ENCODE peak calls at places on chromosomes 7 and 10, in seven cellular contexts. V is iPS DF 6.9, C is Panc1, G is lower leg skin, Q is endodermal cell, W is transverse colon, U is PC-9. K is an unnamed sample.

GRCh38 chr7:73778801-73779389 is 8.8 kb upstream of the CLDN3 start:
- DNase-seq in V (no peak), C (no peak), G (no peak), Q (no peak), W (no peak), U (no peak), K (no peak)

GRCh38 chr7:132782777-132783633 is 206.7 kb upstream of the PLXNA4 start:
- DNase-seq in V (no peak), C (no peak), G (no peak), Q (no peak), W (no peak), U (no peak), K (no peak)

GRCh38 chr10:3104251-3104918 is 37.0 kb downstream of the PFKP start:
- DNase-seq in V (no peak), C (no peak), G (no peak), Q (no peak), W (no peak), U (no peak), K (no peak)

GRCh38 chr10:62093863-62094291 is 174.8 kb downstream of the RTKN2 start:
- DNase-seq in V (no peak), C (no peak), G (no peak), Q (no peak), W (no peak), U (peak), K (no peak)

GRCh38 chr10:123633106-123633505 is 33.0 kb upstream of the GPR26 start:
- DNase-seq in V (no peak), C (no peak), G (no peak), Q (peak), W (no peak), U (no peak), K (no peak)

GRCh38 chr10:27496137-27496536 is 8.0 kb upstream of the RAB18 start:
- DNase-seq in V (no peak), C (no peak), G (no peak), Q (no peak), W (no peak), U (no peak), K (no peak)

GRCh38 chr7:140982508-140982907 is 32.2 kb downstream of the MRPS33 start:
- DNase-seq in V (no peak), C (no peak), G (no peak), Q (no peak), W (no peak), U (no peak), K (no peak)

GRCh38 chr7:105643384-105643783 is 62.1 kb upstream of the EFCAB10 start:
- DNase-seq in V (no peak), C (no peak), G (no peak), Q (peak), W (no peak), U (no peak), K (no peak)

GRCh38 chr7:155896531-155897263 is 84.4 kb upstream of the SHH start:
- DNase-seq in V (no peak), C (no peak), G (no peak), Q (no peak), W (no peak), U (no peak), K (no peak)

GRCh38 chr10:26380815-26381214 is 57.3 kb upstream of the APBB1IP start:
- DNase-seq in V (no peak), C (no peak), G (no peak), Q (no peak), W (no peak), U (no peak), K (no peak)

GRCh38 chr7:106535234-106536026 is 125.5 kb downstream of the CCDC71L start:
- DNase-seq in V (no peak), C (no peak), G (no peak), Q (no peak), W (no peak), U (no peak), K (no peak)

GRCh38 chr7:75962607-75963382 is 31.6 kb downstream of the TMEM120A start:
- DNase-seq in V (no peak), C (no peak), G (no peak), Q (no peak), W (no peak), U (no peak), K (no peak)

GRCh38 chr10:132103116-132103910 is 37.6 kb downstream of the JAKMIP3 start:
- DNase-seq in V (no peak), C (no peak), G (no peak), Q (peak), W (no peak), U (no peak), K (no peak)

GRCh38 chr7:106538638-106539037 is 122.3 kb downstream of the CCDC71L start:
- DNase-seq in V (no peak), C (no peak), G (no peak), Q (no peak), W (no peak), U (no peak), K (no peak)

GRCh38 chr10:22316286-22317120 is at the start of gene COMMD3:
- DNase-seq in V (no peak), C (no peak), G (peak), Q (peak), W (peak), U (peak), K (peak)

GRCh38 chr10:110547139-110547761 is 20.2 kb upstream of the SMC3 start:
- DNase-seq in V (no peak), C (no peak), G (no peak), Q (no peak), W (no peak), U (no peak), K (no peak)

GRCh38 chr10:90418869-90419652 is 438.8 kb downstream of the HTR7 start:
- DNase-seq in V (no peak), C (peak), G (no peak), Q (no peak), W (no peak), U (peak), K (no peak)

GRCh38 chr10:100728928-100729876 is 16.2 kb upstream of the PAX2 start:
- DNase-seq in V (no peak), C (no peak), G (no peak), Q (peak), W (no peak), U (no peak), K (no peak)

GRCh38 chr7:113483657-113484056 is 365.3 kb upstream of the SMIM30 start:
- DNase-seq in V (no peak), C (no peak), G (no peak), Q (no peak), W (no peak), U (no peak), K (no peak)

GRCh38 chr7:91264924-91265681 is 870 bp downstream of the FZD1 start:
- DNase-seq in V (no peak), C (no peak), G (peak), Q (peak), W (peak), U (peak), K (peak)

GRCh38 chr7:108525327-108525984 is 479 bp downstream of the PNPLA8 start:
- DNase-seq in V (peak), C (peak), G (no peak), Q (peak), W (no peak), U (no peak), K (peak)

GRCh38 chr10:106612381-106612780 is 552.1 kb downstream of the SORCS1 start:
- DNase-seq in V (no peak), C (no peak), G (no peak), Q (no peak), W (no peak), U (no peak), K (no peak)

GRCh38 chr10:124532106-124532641 is 70.6 kb downstream of the LHPP start:
- DNase-seq in V (peak), C (no peak), G (no peak), Q (peak), W (peak), U (peak), K (no peak)

GRCh38 chr10:129525408-129525807 is 58.4 kb downstream of the MGMT start:
- DNase-seq in V (no peak), C (no peak), G (no peak), Q (no peak), W (no peak), U (no peak), K (no peak)

GRCh38 chr7:57250801-57251200 is 118.6 kb upstream of the ZNF479 start:
- DNase-seq in V (no peak), C (no peak), G (no peak), Q (no peak), W (no peak), U (no peak), K (no peak)

GRCh38 chr7:77348371-77348813 is 67.8 kb downstream of the GSAP start:
- DNase-seq in V (no peak), C (no peak), G (no peak), Q (peak), W (no peak), U (no peak), K (no peak)

GRCh38 chr10:121418126-121418777 is 180.0 kb downstream of the FGFR2 start:
- DNase-seq in V (no peak), C (peak), G (no peak), Q (no peak), W (no peak), U (no peak), K (no peak)
- H3K4me3 ChIP-seq in V (no peak), C (no peak), G (no peak), Q (no peak), W (no peak), U (no peak), K (no peak)

GRCh38 chr10:112953760-112954159 is 3.7 kb downstream of the TCF7L2 start:
- DNase-seq in V (no peak), C (no peak), G (no peak), Q (no peak), W (no peak), U (no peak), K (no peak)

GRCh38 chr10:112957589-112958202 is 7.6 kb downstream of the TCF7L2 start:
- DNase-seq in V (no peak), C (no peak), G (no peak), Q (peak), W (no peak), U (no peak), K (no peak)

GRCh38 chr10:112954974-112955735 is 5.1 kb downstream of the TCF7L2 start:
- DNase-seq in V (no peak), C (no peak), G (no peak), Q (peak), W (no peak), U (no peak), K (no peak)

GRCh38 chr10:112956631-112957350 is 6.7 kb downstream of the TCF7L2 start:
- DNase-seq in V (no peak), C (no peak), G (no peak), Q (no peak), W (peak), U (no peak), K (no peak)

DNA sequence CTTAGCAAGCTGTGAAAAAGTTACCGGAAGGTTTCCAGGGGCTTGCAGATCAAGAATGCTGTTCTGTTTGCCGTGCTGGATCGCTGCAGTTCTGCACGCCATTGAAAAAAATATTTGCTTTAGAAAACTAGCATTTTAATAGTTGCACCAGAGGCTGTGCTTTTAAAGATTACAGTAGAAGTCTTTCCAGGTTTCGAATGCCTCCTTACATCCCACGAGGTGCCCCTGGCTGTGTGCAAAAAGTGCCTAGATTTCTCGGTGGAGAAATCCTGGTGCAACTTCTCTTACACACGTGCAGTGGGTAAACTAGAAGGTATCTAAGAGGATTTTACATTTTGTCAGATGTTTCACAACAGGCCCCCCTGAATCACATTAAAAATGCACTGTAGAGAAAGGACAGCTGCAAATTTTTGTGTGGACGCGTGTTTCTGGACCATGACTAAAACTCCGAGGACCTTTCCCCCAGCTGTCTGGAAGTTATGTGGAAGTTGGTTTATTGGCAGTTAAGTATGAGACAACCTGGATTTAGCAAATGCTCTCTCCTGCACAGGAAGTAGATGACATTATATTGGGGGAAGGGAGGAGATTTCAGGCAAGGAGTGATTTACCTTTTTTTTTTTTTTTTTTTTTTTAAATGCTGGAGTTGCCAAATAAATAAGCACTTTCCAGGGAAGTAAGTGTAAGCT is 5.8 kb downstream of the TCF7L2 start:
- DNase-seq in V (no peak), C (no peak), G (no peak), Q (no peak), W (peak), U (no peak), K (no peak)
- H3K4me3 ChIP-seq in V (no peak), C (peak), G (no peak), Q (peak), W (peak), U (no peak), K (no peak)

GRCh38 chr7:128874140-128875031 is 11.7 kb downstream of the ATP6V1F start:
- DNase-seq in V (no peak), C (no peak), G (no peak), Q (no peak), W (peak), U (peak), K (no peak)
- H3K4me3 ChIP-seq in V (no peak), C (no peak), G (no peak), Q (no peak), W (peak), U (no peak), K (no peak)

DNA sequence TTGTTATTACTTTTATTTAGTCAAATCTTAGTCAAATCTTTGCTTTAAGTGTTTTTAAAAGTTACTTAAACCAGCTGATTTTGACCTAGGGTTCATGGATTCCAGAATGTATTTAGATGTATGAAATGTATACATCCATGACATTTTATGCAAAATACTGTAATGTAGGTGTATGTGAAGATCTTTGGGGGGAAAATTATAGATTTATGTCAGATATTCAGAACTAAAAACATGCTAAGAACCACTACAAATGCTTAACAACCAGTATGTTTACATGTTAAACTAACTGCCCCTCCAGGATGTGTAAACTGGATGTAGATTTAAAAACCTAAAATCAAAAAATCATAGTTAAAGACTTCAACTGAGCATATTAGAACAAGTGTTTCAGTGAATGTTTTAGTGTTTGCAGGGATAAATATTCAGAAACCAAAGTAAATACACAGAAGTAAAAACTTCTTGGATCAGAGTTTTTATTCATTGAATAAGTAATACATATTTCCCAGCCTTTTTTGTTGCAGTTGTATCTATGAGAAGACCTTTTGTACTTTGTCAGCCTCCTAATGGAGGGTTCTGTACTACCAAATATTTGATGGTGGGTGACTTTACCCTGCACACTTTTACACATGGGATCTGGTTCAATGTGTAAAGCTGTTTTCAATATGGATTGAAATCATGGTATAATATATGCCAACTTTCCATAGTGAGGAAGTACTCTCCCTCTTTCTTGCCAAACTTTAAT is 3.9 kb downstream of the CPED1 start:
- DNase-seq in V (no peak), C (no peak), G (no peak), Q (no peak), W (no peak), U (no peak), K (no peak)
- H3K4me3 ChIP-seq in V (no peak), C (no peak), G (no peak), Q (no peak), W (no peak), U (no peak), K (no peak)

DNA sequence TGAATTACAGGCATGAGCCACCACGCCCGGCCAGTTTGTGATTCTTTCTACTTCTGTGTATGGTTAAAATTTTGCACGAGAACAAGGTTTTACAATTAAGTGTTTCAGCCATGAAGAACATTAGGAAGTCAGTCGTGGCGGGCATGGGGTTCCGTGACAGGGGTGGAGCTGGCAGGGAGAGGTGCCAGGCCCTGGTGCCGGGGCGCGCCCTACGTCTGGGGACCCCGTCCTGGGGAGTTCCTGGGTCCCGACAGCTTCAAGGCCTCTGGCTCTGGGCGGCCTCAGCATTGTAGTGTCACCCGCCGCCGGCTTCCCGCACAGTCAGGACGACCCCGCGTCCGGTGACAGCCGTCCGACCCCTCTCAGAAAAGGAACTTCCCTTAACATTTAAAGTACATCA is 23.0 kb upstream of the MKI67 start:
- DNase-seq in V (no peak), C (no peak), G (no peak), Q (no peak), W (no peak), U (no peak), K (no peak)
- H3K4me3 ChIP-seq in V (no peak), C (no peak), G (no peak), Q (no peak), W (no peak), U (no peak), K (no peak)

GRCh38 chr10:45375101-45375500 is 1.1 kb downstream of the ALOX5 start:
- DNase-seq in V (no peak), C (no peak), G (no peak), Q (no peak), W (no peak), U (no peak), K (no peak)

GRCh38 chr10:45373783-45374450 is at the start of gene ALOX5:
- DNase-seq in V (no peak), C (no peak), G (no peak), Q (peak), W (peak), U (peak), K (peak)

GRCh38 chr10:45373003-45373782 is 823 bp upstream of the ALOX5 start:
- DNase-seq in V (no peak), C (no peak), G (no peak), Q (no peak), W (peak), U (peak), K (no peak)

GRCh38 chr10:45375716-45376231 is 1.8 kb downstream of the ALOX5 start:
- DNase-seq in V (no peak), C (no peak), G (no peak), Q (peak), W (no peak), U (no peak), K (no peak)

DNA sequence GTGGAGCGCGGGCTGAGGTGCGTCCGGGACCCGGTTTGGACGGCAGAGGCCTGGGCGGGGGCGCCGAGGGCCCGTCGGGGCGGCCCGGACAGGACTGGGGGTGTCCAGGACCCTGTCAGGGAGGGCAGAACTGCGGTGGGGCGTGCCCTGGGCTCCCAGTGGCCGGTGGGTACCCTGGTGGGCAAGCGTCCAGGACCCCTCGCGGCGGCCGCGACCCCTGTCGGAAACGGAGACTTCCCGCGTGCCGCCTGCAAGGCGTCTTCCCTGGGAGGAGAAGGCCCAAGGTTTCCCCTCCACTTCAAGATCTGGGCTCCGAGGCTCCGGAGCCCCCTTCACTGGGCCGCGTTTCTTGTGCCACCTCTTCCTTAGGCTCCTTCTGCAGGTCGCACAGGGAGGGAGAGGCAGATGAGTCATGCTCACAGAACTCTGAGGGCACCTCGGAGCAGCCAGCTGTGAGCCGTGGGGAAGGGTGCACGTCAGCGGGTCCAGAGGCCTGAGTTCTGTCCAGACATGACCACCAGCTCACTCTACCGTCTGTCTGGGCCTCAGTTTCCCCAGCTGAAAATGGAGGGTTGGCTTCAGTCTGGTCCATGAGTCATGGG is 536 bp downstream of the ALOX5 start:
- DNase-seq in V (no peak), C (no peak), G (no peak), Q (peak), W (no peak), U (peak), K (no peak)
- H3K4me3 ChIP-seq in V (peak), C (peak), G (peak), Q (no peak), W (peak), U (peak), K (peak)

GRCh38 chr10:117168135-117168674 is 29.1 kb upstream of the KCNK18 start:
- DNase-seq in V (no peak), C (no peak), G (peak), Q (peak), W (peak), U (no peak), K (peak)
- H3K4me3 ChIP-seq in V (peak), C (peak), G (no peak), Q (peak), W (peak), U (no peak), K (no peak)